ENCODE peak calls at places on chromosomes 4 and X, in five cellular contexts. One of them, this sample, is unnamed. For H3K4me1, the result is how much of the 10 kb centered on the place peaks cover.

GRCh38 chr4:56731857-56732256 is 50.8 kb upstream of the HOPX start:
- DNase-seq in neural progenitor cell: no peak
- DNase-seq in MM.1S: no peak
- DNase-seq in GM23248: no peak
- DNase-seq in H1: no peak
- DNase-seq in this sample: peak

GRCh38 chrX:100048156-100048555 is 361.9 kb downstream of the PCDH19 start:
- DNase-seq in H1: no peak
- DNase-seq in neural progenitor cell: no peak
- DNase-seq in GM23248: no peak
- DNase-seq in MM.1S: no peak
- DNase-seq in this sample: peak

GRCh38 chr4:137043184-137043583 is 489.1 kb downstream of the PCDH18 start:
- DNase-seq in H1: no peak
- DNase-seq in GM23248: no peak
- DNase-seq in MM.1S: no peak
- DNase-seq in neural progenitor cell: no peak
- DNase-seq in this sample: no peak

GRCh38 chrX:41718481-41719245 is 5.3 kb upstream of the GPR82 start:
- DNase-seq in H1: peak
- DNase-seq in MM.1S: no peak
- DNase-seq in GM23248: no peak
- DNase-seq in neural progenitor cell: peak
- DNase-seq in this sample: peak

GRCh38 chr4:20305976-20306375 is 54.3 kb downstream of the SLIT2 start:
- DNase-seq in MM.1S: peak
- DNase-seq in H1: no peak
- DNase-seq in neural progenitor cell: no peak
- DNase-seq in GM23248: peak
- DNase-seq in this sample: peak

GRCh38 chr4:95268819-95269565 is 279.8 kb downstream of the UNC5C start:
- DNase-seq in MM.1S: no peak
- DNase-seq in GM23248: no peak
- DNase-seq in H1: no peak
- DNase-seq in neural progenitor cell: no peak
- DNase-seq in this sample: no peak

GRCh38 chr4:10093273-10093621 is 23.4 kb downstream of the WDR1 start:
- DNase-seq in neural progenitor cell: no peak
- DNase-seq in MM.1S: no peak
- DNase-seq in H1: no peak
- DNase-seq in GM23248: no peak
- DNase-seq in this sample: no peak

GRCh38 chr4:43456383-43456782 is 563.9 kb downstream of the GRXCR1 start:
- DNase-seq in H1: no peak
- DNase-seq in MM.1S: no peak
- DNase-seq in GM23248: peak
- DNase-seq in neural progenitor cell: no peak
- DNase-seq in this sample: no peak

GRCh38 chr4:18664051-18664450 is 642.5 kb upstream of the LCORL start:
- DNase-seq in H1: no peak
- DNase-seq in neural progenitor cell: no peak
- DNase-seq in MM.1S: no peak
- DNase-seq in GM23248: no peak
- DNase-seq in this sample: no peak

GRCh38 chr4:188372856-188373255 is 233.6 kb downstream of the TRIML1 start:
- DNase-seq in H1: no peak
- DNase-seq in GM23248: no peak
- DNase-seq in neural progenitor cell: peak
- DNase-seq in MM.1S: no peak
- DNase-seq in this sample: no peak

GRCh38 chr4:122873752-122874151 is 47.1 kb downstream of the FGF2 start:
- DNase-seq in MM.1S: no peak
- DNase-seq in GM23248: peak
- DNase-seq in H1: no peak
- DNase-seq in neural progenitor cell: no peak
- DNase-seq in this sample: no peak

GRCh38 chrX:11407331-11408110 is 114.3 kb downstream of the AMELX start:
- DNase-seq in MM.1S: no peak
- DNase-seq in neural progenitor cell: no peak
- DNase-seq in H1: no peak
- DNase-seq in GM23248: no peak
- DNase-seq in this sample: no peak

GRCh38 chr4:20313237-20314030 is 61.7 kb downstream of the SLIT2 start:
- DNase-seq in MM.1S: peak
- DNase-seq in neural progenitor cell: peak
- DNase-seq in GM23248: no peak
- DNase-seq in H1: peak
- DNase-seq in this sample: peak

GRCh38 chrX:54043084-54043483 is 1.2 kb downstream of the PHF8 start:
- DNase-seq in GM23248: peak
- DNase-seq in H1: no peak
- DNase-seq in neural progenitor cell: no peak
- DNase-seq in MM.1S: no peak
- DNase-seq in this sample: no peak

GRCh38 chrX:9862525-9862924 is 76.3 kb downstream of the SHROOM2 start:
- DNase-seq in GM23248: no peak
- DNase-seq in MM.1S: no peak
- DNase-seq in neural progenitor cell: no peak
- DNase-seq in H1: peak
- DNase-seq in this sample: no peak

GRCh38 chr4:153222790-153223417 is 18.7 kb downstream of the TRIM2 start:
- DNase-seq in GM23248: peak
- DNase-seq in H1: peak
- DNase-seq in neural progenitor cell: peak
- DNase-seq in MM.1S: peak
- DNase-seq in this sample: peak

GRCh38 chr4:139950568-139950967 is 203.4 kb downstream of the MAML3 start:
- DNase-seq in MM.1S: peak
- DNase-seq in neural progenitor cell: no peak
- DNase-seq in GM23248: peak
- DNase-seq in H1: no peak
- DNase-seq in this sample: no peak

GRCh38 chr4:141134051-141134450 is 782 bp upstream of the RNF150 start:
- DNase-seq in MM.1S: no peak
- DNase-seq in H1: no peak
- DNase-seq in GM23248: peak
- DNase-seq in neural progenitor cell: no peak
- DNase-seq in this sample: no peak

GRCh38 chr4:175891231-175891630 is 79.2 kb upstream of the GPM6A start:
- DNase-seq in GM23248: no peak
- DNase-seq in H1: no peak
- DNase-seq in MM.1S: no peak
- DNase-seq in neural progenitor cell: no peak
- DNase-seq in this sample: no peak

GRCh38 chr4:69591374-69591773 is 48.1 kb downstream of the UGT2A2 start:
- DNase-seq in GM23248: no peak
- DNase-seq in MM.1S: no peak
- DNase-seq in H1: no peak
- DNase-seq in neural progenitor cell: no peak
- DNase-seq in this sample: no peak

GRCh38 chrX:20742106-20742505 is 475.4 kb upstream of the RPS6KA3 start:
- DNase-seq in GM23248: peak
- DNase-seq in neural progenitor cell: no peak
- DNase-seq in H1: no peak
- DNase-seq in MM.1S: no peak
- DNase-seq in this sample: no peak

DNA sequence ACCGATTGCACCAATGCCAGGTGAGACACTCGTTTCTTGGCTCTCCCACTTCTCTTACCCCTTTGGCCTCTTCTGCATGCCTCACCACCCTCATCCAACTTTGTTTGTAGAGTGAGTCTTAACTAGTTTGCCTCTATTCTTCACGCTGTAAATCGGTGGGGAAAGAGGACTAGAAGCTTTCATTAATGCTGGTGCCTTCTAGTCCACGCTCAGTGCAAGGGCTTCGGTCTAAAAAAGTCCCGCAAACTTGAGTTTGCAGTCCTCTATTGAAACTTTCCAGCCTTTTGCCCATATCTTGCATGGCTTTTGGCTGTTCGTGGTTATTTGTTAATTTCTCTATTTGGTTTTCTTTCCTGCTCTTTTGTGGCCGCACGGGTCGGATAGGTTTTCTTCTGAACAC is 838 bp downstream of the DACH2 start:
- DNase-seq in H1: no peak
- DNase-seq in neural progenitor cell: peak
- DNase-seq in MM.1S: no peak
- DNase-seq in GM23248: no peak
- DNase-seq in this sample: no peak
- TF ChIP-seq EZH2 in H1: peak
- TF ChIP-seq EZH2 in neural progenitor cell: peak
- TF ChIP-seq EZH2 in MM.1S: no peak
- TF ChIP-seq EZH2 in GM23248: no peak
- TF ChIP-seq EZH2 in this sample: no peak

GRCh38 chrX:1002611-1003010 is 209.8 kb downstream of the CRLF2 start:
- DNase-seq in MM.1S: no peak
- DNase-seq in GM23248: no peak
- DNase-seq in H1: no peak
- DNase-seq in neural progenitor cell: no peak
- DNase-seq in this sample: no peak
- H3K4me1 ChIP-seq in MM.1S: under half
- H3K4me1 ChIP-seq in GM23248: under half
- H3K4me1 ChIP-seq in H1: under half
- H3K4me1 ChIP-seq in neural progenitor cell: under half
- H3K4me1 ChIP-seq in this sample: under half

GRCh38 chr4:996994-997374 is 3.8 kb upstream of the SLC26A1 start:
- DNase-seq in neural progenitor cell: no peak
- DNase-seq in MM.1S: no peak
- DNase-seq in GM23248: no peak
- DNase-seq in H1: no peak
- DNase-seq in this sample: no peak

GRCh38 chr4:995311-996026 is 2.3 kb upstream of the SLC26A1 start:
- DNase-seq in GM23248: no peak
- DNase-seq in MM.1S: no peak
- DNase-seq in H1: no peak
- DNase-seq in neural progenitor cell: no peak
- DNase-seq in this sample: no peak

GRCh38 chr4:998096-998691 is 5.0 kb upstream of the SLC26A1 start:
- DNase-seq in MM.1S: no peak
- DNase-seq in H1: no peak
- DNase-seq in neural progenitor cell: no peak
- DNase-seq in GM23248: no peak
- DNase-seq in this sample: no peak

GRCh38 chr4:997375-998071 is 4.3 kb upstream of the SLC26A1 start:
- DNase-seq in H1: no peak
- DNase-seq in GM23248: peak
- DNase-seq in MM.1S: no peak
- DNase-seq in neural progenitor cell: peak
- DNase-seq in this sample: peak

DNA sequence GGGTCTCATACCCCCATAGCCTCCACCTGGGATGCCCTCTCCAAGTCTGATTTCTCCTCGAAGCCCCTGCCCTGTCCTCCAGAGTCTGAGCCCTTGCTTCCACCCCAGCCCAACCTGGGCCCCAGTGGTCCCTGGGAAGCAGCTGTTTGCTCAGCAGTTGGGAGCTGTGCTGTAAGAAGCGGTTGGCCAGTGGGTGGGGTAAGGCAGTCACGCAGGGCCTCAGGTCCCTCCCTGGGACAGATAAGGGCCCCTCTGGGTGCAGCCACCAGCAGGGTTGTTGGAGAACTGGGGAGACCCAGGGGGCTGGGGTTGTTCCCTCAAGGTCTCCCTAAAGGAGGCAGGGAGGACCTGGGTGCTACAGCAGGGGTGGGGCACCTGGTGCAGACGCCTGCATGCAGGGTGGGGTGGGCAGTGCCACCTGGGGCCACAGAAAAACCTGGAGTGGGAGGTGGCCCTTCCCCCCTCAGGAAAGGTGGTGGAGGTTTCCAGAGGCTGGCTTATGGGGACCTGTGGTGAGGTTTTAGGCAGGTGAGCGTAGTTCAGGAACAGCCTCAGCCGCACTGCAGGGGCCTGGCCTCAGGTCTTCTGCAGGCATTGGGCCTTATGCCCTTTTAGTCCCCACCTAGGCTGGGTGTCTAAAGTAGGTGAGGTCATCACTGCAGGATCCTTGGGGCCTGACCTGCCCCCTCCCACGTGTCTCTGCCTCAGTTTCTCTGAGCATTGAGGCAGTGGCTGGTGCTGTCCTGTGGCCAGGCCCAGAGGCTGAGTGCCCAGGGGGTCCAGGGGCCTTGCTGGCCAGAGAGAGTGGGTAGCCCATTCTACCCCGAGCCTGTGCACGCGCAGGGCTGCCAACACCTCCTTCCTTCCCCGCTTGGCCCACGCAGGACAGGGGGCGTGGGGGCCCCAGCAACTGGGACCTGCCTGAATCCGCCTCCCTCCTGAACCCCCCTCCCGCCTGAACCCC is 3.1 kb upstream of the SLC26A1 start:
- DNase-seq in H1: no peak
- DNase-seq in MM.1S: no peak
- DNase-seq in GM23248: no peak
- DNase-seq in neural progenitor cell: no peak
- DNase-seq in this sample: no peak
- H3K4me2 ChIP-seq in H1: peak
- H3K4me2 ChIP-seq in MM.1S: no peak
- H3K4me2 ChIP-seq in GM23248: no peak
- H3K4me2 ChIP-seq in neural progenitor cell: peak
- H3K4me2 ChIP-seq in this sample: peak

GRCh38 chr4:8071741-8072140 is 86.9 kb downstream of the ABLIM2 start:
- DNase-seq in neural progenitor cell: peak
- DNase-seq in GM23248: no peak
- DNase-seq in H1: no peak
- DNase-seq in MM.1S: no peak
- DNase-seq in this sample: no peak

GRCh38 chr4:8069102-8069752 is 89.4 kb downstream of the ABLIM2 start:
- DNase-seq in neural progenitor cell: no peak
- DNase-seq in GM23248: no peak
- DNase-seq in H1: no peak
- DNase-seq in MM.1S: no peak
- DNase-seq in this sample: no peak

GRCh38 chr4:8073206-8073863 is 85.3 kb downstream of the ABLIM2 start:
- DNase-seq in H1: no peak
- DNase-seq in neural progenitor cell: no peak
- DNase-seq in GM23248: no peak
- DNase-seq in MM.1S: no peak
- DNase-seq in this sample: no peak

GRCh38 chr4:8070751-8071718 is 87.6 kb downstream of the ABLIM2 start:
- DNase-seq in neural progenitor cell: peak
- DNase-seq in GM23248: no peak
- DNase-seq in H1: no peak
- DNase-seq in MM.1S: no peak
- DNase-seq in this sample: no peak

DNA sequence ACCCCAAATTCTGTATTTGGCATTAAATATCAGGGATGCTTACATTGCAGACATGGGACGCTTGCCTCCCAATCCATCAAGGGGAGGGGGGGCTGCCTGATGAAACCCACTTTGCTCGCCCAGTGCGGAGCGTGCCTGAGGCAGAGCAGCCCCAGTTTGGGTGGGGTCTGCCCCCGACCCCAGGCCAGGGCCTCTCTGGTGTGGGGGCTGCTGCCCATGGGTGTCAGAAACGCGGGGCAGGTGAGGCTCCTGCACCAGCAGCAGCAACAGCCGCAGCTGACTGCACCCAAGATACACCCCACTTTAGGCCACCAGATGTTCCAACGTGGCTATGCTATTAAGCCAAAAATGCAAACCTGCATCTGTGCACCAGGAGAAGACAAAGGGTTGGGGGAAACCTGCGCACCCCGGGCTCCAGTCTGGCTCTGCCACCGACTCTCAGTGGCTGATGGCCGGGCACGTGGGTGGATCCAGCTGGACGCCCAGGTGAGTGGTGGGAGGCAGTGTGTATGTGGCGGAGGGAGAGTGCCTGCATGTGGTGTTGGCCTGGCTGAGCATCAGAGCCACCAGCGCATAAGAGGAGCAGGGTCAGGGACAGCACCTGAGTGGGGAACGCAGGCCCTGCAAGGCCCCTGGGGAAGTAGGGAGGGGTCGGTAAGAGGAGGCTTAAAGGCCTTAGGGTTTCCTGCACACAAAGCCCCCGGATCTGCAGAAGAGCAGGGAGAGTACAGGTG is 86.2 kb downstream of the ABLIM2 start:
- DNase-seq in GM23248: no peak
- DNase-seq in neural progenitor cell: no peak
- DNase-seq in H1: no peak
- DNase-seq in MM.1S: no peak
- DNase-seq in this sample: no peak
- TF ChIP-seq EZH2 in GM23248: no peak
- TF ChIP-seq EZH2 in neural progenitor cell: no peak
- TF ChIP-seq EZH2 in H1: no peak
- TF ChIP-seq EZH2 in MM.1S: no peak
- TF ChIP-seq EZH2 in this sample: no peak